ENCODE peak calls at places on chromosomes 16 and 17, in six cellular contexts. C is neuronal stem cell; I is IMR-90; U is CD8-positive, alpha-beta T cell; E is lower lobe of right lung; G is stomach. P is an unnamed sample.
A peak's percentile ranks its signal among the peaks of the same experiment; 100 is the strongest.

GRCh38 chr17:73936908-73937627 is 266.4 kb upstream of the RPL38 start:
- DNase-seq in C (no peak), I (no peak), U (no peak), E (no peak), G (no peak), P (no peak)

GRCh38 chr16:89489731-89490385 is 503 bp downstream of the ANKRD11 start:
- DNase-seq in C (no peak), I (no peak), U (no peak), E (peak; percentile 52), G (no peak), P (no peak)

GRCh38 chr17:81354252-81354943 is 40.9 kb upstream of the BAHCC1 start:
- DNase-seq in C (no peak), I (no peak), U (no peak), E (no peak), G (no peak), P (no peak)

GRCh38 chr17:63450551-63450950 is 4.4 kb upstream of the CYB561 start:
- DNase-seq in C (no peak), I (peak; percentile 34), U (no peak), E (no peak), G (no peak), P (no peak)

GRCh38 chr17:65572581-65573282 is 11.3 kb upstream of the AXIN2 start:
- DNase-seq in C (no peak), I (no peak), U (no peak), E (no peak), G (no peak), P (no peak)

GRCh38 chr16:77660311-77660710 is 62.0 kb upstream of the NUDT7 start:
- DNase-seq in C (peak; percentile 24), I (peak; percentile 52), U (no peak), E (no peak), G (no peak), P (no peak)

GRCh38 chr16:2752850-2753522 is 548 bp downstream of the SRRM2 start:
- DNase-seq in C (no peak), I (peak; percentile 77), U (no peak), E (peak; percentile 88), G (peak; percentile 86), P (peak; percentile 95)

GRCh38 chr17:80746262-80746935 is 201.8 kb downstream of the RPTOR start:
- DNase-seq in C (no peak), I (no peak), U (no peak), E (no peak), G (no peak), P (no peak)

GRCh38 chr17:68290268-68290954 is 516 bp downstream of the SLC16A6 start:
- DNase-seq in C (no peak), I (no peak), U (peak; percentile 45), E (peak; percentile 71), G (peak; percentile 31), P (peak; percentile 37)

GRCh38 chr16:30053376-30054015 is 12.1 kb upstream of the ALDOA start:
- DNase-seq in C (no peak), I (peak; percentile 57), U (no peak), E (no peak), G (no peak), P (no peak)

GRCh38 chr16:77898671-77899211 is 110.4 kb downstream of the VAT1L start:
- DNase-seq in C (no peak), I (peak; percentile 89), U (no peak), E (no peak), G (no peak), P (no peak)

GRCh38 chr16:84209989-84210388 is 19.0 kb downstream of the ADAD2 start:
- DNase-seq in C (no peak), I (peak; percentile 15), U (no peak), E (no peak), G (no peak), P (no peak)

GRCh38 chr16:85810097-85810741 is 10.7 kb downstream of the COX4I1 start:
- DNase-seq in C (no peak), I (no peak), U (no peak), E (no peak), G (no peak), P (no peak)

GRCh38 chr16:89140401-89140800 is 31.1 kb upstream of the CDH15 start:
- DNase-seq in C (no peak), I (no peak), U (no peak), E (peak; percentile 31), G (no peak), P (no peak)

GRCh38 chr16:5461141-5461540 is 363.5 kb upstream of the EEF2KMT start:
- DNase-seq in C (no peak), I (no peak), U (no peak), E (no peak), G (no peak), P (no peak)

GRCh38 chr17:74916136-74916850 is 6.8 kb downstream of the USH1G start:
- DNase-seq in C (no peak), I (no peak), U (no peak), E (no peak), G (no peak), P (no peak)

GRCh38 chr16:85259115-85259830 is 147.0 kb upstream of the CIBAR2 start:
- DNase-seq in C (no peak), I (no peak), U (no peak), E (no peak), G (no peak), P (no peak)

GRCh38 chr16:29984137-29984763 is 10.6 kb downstream of the TAOK2 start:
- DNase-seq in C (no peak), I (no peak), U (no peak), E (peak; percentile 70), G (no peak), P (no peak)

GRCh38 chr17:13337864-13338371 is 263.8 kb downstream of the HS3ST3A1 start:
- DNase-seq in C (peak; percentile 36), I (peak; percentile 78), U (no peak), E (no peak), G (no peak), P (no peak)

GRCh38 chr17:56149266-56150036 is 3.8 kb upstream of the ANKFN1 start:
- DNase-seq in C (no peak), I (peak; percentile 19), U (no peak), E (no peak), G (no peak), P (no peak)

GRCh38 chr16:787978-788398 is at the start of gene RPUSD1:
- DNase-seq in C (no peak), I (no peak), U (no peak), E (peak; percentile 64), G (no peak), P (no peak)

DNA sequence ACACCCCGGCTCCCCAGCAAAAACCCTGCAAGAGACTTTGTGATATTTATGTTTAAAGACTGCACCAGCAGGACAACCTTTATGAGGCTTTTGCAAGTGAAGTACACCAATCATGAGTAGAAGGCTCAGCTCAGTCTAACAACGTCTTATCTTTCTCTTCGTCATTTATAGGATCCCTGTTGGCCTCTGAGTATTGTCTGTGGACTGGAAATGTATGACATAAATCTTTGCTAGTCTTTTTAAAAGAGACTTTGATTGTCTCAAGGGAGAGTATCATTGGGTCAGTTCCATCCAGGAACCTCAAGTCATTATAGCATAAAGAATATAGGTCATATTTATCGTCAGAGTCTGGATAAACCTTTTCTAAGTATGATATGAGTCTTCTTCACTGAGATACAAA is 505.0 kb upstream of the SOX9 start:
- DNase-seq in C (no peak), I (no peak), U (no peak), E (no peak), G (no peak), P (no peak)
- H3K4me3 ChIP-seq in C (no peak overlapping the region), I (no peak overlapping the region), U (no peak overlapping the region), E (no peak overlapping the region), G (no peak overlapping the region), P (no peak overlapping the region)

DNA sequence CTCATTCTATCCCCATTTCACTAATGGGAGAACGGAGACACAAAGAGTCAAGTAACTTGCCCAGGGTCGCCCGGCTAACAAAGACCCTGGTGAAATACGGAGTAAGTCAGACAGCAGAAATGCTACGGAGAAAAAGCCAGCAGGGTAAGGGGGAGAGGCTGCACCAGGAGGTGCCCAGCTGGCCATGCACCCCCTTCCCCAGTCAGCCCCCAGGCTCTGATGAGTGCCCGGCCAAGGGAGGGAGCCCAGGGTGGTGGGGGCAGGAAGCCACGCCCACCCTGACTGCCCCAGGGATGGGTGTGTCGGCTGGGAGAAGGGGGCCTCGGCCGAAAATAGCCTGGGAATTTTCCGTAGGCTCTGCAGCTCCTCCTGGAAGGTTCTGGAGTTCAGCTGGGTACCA is 4.3 kb downstream of the CARHSP1 start:
- DNase-seq in C (no peak), I (no peak), U (no peak), E (no peak), G (no peak), P (no peak)
- H3K27ac ChIP-seq in C (peak overlapping the region; percentile 11), I (no peak overlapping the region), U (no peak overlapping the region), E (peak overlapping the region; percentile 44), G (peak overlapping the region; percentile 68), P (no peak overlapping the region)

GRCh38 chr17:50547736-50548083 is 736 bp downstream of the SPATA20 start:
- DNase-seq in C (no peak), I (no peak), U (no peak), E (no peak), G (peak; percentile 49), P (no peak)
- H3K4me3 ChIP-seq in C (no peak overlapping the region), I (peak overlapping the region; percentile 70), U (no peak overlapping the region), E (peak overlapping the region; percentile 68), G (peak overlapping the region; percentile 64), P (peak overlapping the region; percentile 85)

GRCh38 chr17:7775058-7775457 is 57.5 kb downstream of the DNAH2 start:
- DNase-seq in C (no peak), I (no peak), U (no peak), E (no peak), G (no peak), P (no peak)

GRCh38 chr17:7777017-7777416 is 57.0 kb upstream of the KDM6B start:
- DNase-seq in C (no peak), I (no peak), U (no peak), E (no peak), G (no peak), P (no peak)

GRCh38 chr17:7769854-7770253 is 52.3 kb downstream of the DNAH2 start:
- DNase-seq in C (no peak), I (no peak), U (no peak), E (no peak), G (no peak), P (no peak)

DNA sequence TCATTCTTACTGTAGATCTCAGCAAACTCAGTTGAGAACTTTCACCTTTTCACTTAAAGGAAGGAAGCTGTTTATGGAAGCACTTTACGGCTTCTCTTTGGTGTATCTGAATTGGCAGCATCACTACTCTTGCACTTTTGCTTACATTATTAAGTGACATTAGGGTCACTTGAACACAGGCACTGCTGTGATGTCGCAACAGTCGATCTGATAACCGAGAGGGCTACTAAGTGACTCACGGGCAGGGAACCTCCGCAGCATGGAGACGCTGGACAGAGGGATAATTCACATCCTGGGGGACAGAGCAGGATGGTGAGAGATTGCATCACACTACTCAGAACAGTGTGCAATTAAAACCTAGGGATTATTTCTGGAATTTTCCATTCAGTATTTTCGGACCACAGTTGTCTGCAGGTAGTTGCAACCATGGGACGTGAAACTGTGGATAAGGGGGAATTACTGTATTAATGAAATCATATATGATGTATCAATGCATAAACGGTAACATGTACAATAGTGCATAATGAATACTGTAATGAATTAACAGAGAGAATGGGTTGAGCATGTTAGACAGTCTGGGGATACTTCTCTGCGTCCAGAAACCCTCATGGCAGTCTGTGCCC is 56.6 kb downstream of the DNAH2 start:
- DNase-seq in C (no peak), I (peak; percentile 78), U (no peak), E (no peak), G (peak; percentile 44), P (no peak)
- H3K27ac ChIP-seq in C (no peak overlapping the region), I (peak overlapping the region; percentile 29), U (no peak overlapping the region), E (no peak overlapping the region), G (no peak overlapping the region), P (no peak overlapping the region)